ENCODE peak calls at places on chromosomes 7 and 10, in five cellular contexts. D is Panc1, Q is CMK, M is T-cell, J is SW480. W is an unnamed sample.

GRCh38 chr7:37916673-37917660 is at the start of gene SFRP4:
- DNase-seq in D (peak; percentile 51), Q (no peak), M (no peak), J (peak; percentile 84), W (peak; percentile 4)

GRCh38 chr7:11612737-11613136 is 219.3 kb downstream of the THSD7A start:
- DNase-seq in D (no peak), Q (no peak), M (no peak), J (peak; percentile 13), W (no peak)

GRCh38 chr10:99389721-99390480 is 40.5 kb downstream of the GOT1 start:
- DNase-seq in D (no peak), Q (no peak), M (no peak), J (no peak), W (no peak)

GRCh38 chr7:104362756-104363155 is 34.4 kb downstream of the LHFPL3 start:
- DNase-seq in D (no peak), Q (no peak), M (no peak), J (no peak), W (no peak)

GRCh38 chr7:127532151-127532550 is 53.2 kb downstream of the GCC1 start:
- DNase-seq in D (no peak), Q (no peak), M (no peak), J (no peak), W (no peak)

GRCh38 chr10:22386396-22386928 is 41.2 kb downstream of the SPAG6 start:
- DNase-seq in D (no peak), Q (no peak), M (no peak), J (no peak), W (no peak)

GRCh38 chr7:113370910-113371309 is 252.6 kb upstream of the SMIM30 start:
- DNase-seq in D (no peak), Q (no peak), M (no peak), J (no peak), W (no peak)

GRCh38 chr10:131568866-131569265 is 257.3 kb upstream of the TCERG1L start:
- DNase-seq in D (no peak), Q (no peak), M (no peak), J (no peak), W (no peak)

GRCh38 chr10:71531485-71532446 is 135.0 kb downstream of the CDH23 start:
- DNase-seq in D (no peak), Q (no peak), M (no peak), J (peak; percentile 31), W (no peak)

GRCh38 chr10:70494536-70494935 is 16.0 kb downstream of the PALD1 start:
- DNase-seq in D (no peak), Q (no peak), M (no peak), J (no peak), W (peak; percentile 37)

GRCh38 chr7:123750389-123751230 is 1.8 kb upstream of the WASL start:
- DNase-seq in D (no peak), Q (no peak), M (no peak), J (no peak), W (no peak)

GRCh38 chr7:80392229-80393169 is 119.4 kb downstream of the GNAT3 start:
- DNase-seq in D (no peak), Q (no peak), M (no peak), J (peak; percentile 66), W (no peak)

GRCh38 chr7:50608196-50608906 is 43.1 kb upstream of the DDC start:
- DNase-seq in D (no peak), Q (no peak), M (no peak), J (no peak), W (peak; percentile 49)

GRCh38 chr10:124092270-124093075 is 925 bp downstream of the CHST15 start:
- DNase-seq in D (no peak), Q (no peak), M (no peak), J (peak; percentile 47), W (no peak)

GRCh38 chr10:6734286-6734685 is 154.2 kb upstream of the PRKCQ start:
- DNase-seq in D (no peak), Q (no peak), M (no peak), J (no peak), W (no peak)

GRCh38 chr7:33107136-33108066 is 1.8 kb downstream of the RP9 start:
- DNase-seq in D (no peak), Q (no peak), M (peak; percentile 52), J (peak; percentile 80), W (peak; percentile 31)

GRCh38 chr7:90973146-90973545 is 291.1 kb upstream of the FZD1 start:
- DNase-seq in D (no peak), Q (no peak), M (no peak), J (no peak), W (no peak)

GRCh38 chr7:152541892-152542291 is 106.1 kb upstream of the KMT2C start:
- DNase-seq in D (no peak), Q (no peak), M (no peak), J (no peak), W (no peak)

GRCh38 chr7:37999673-38000072 is 79.2 kb downstream of the EPDR1 start:
- DNase-seq in D (no peak), Q (no peak), M (no peak), J (no peak), W (no peak)

GRCh38 chr7:469591-469961 is 50.1 kb downstream of the PDGFA start:
- DNase-seq in D (no peak), Q (no peak), M (no peak), J (no peak), W (no peak)

GRCh38 chr7:94059747-94060146 is 55.6 kb upstream of the BET1 start:
- DNase-seq in D (no peak), Q (no peak), M (no peak), J (no peak), W (no peak)

GRCh38 chr10:128125416-128125943 is 743 bp downstream of the MKI67 start:
- DNase-seq in D (no peak), Q (no peak), M (no peak), J (no peak), W (no peak)

GRCh38 chr10:14383266-14383665 is 52.5 kb upstream of the FRMD4A start:
- DNase-seq in D (no peak), Q (no peak), M (no peak), J (peak; percentile 31), W (no peak)

GRCh38 chr10:119347181-119347974 is 140.0 kb downstream of the GRK5 start:
- DNase-seq in D (no peak), Q (no peak), M (no peak), J (no peak), W (no peak)

GRCh38 chr7:33781796-33782195 is 123.5 kb upstream of the BMPER start:
- DNase-seq in D (no peak), Q (no peak), M (no peak), J (no peak), W (no peak)

GRCh38 chr7:1842321-1843221 is 172.5 kb downstream of the ELFN1 start:
- DNase-seq in D (no peak), Q (no peak), M (no peak), J (no peak), W (no peak)

GRCh38 chr7:18874875-18875274 is 242.6 kb downstream of the TWIST1 start:
- DNase-seq in D (no peak), Q (no peak), M (no peak), J (no peak), W (no peak)

GRCh38 chr10:44801383-44802327 is 109.5 kb upstream of the TMEM72 start:
- DNase-seq in D (no peak), Q (no peak), M (no peak), J (peak; percentile 4), W (no peak)

GRCh38 chr7:131517218-131517923 is 39.1 kb downstream of the PODXL start:
- DNase-seq in D (no peak), Q (no peak), M (no peak), J (no peak), W (no peak)

GRCh38 chr7:138167222-138167621 is 91.0 kb downstream of the AKR1D1 start:
- DNase-seq in D (no peak), Q (no peak), M (no peak), J (no peak), W (no peak)

GRCh38 chr7:151598045-151598444 is 78.3 kb upstream of the RHEB start:
- DNase-seq in D (peak; percentile 56), Q (no peak), M (no peak), J (peak; percentile 73), W (no peak)

GRCh38 chr7:120988591-120989299 is at the start of gene CPED1:
- DNase-seq in D (no peak), Q (no peak), M (no peak), J (peak; percentile 44), W (peak; percentile 21)

GRCh38 chr7:157587487-157588270 is 250.9 kb downstream of the DNAJB6 start:
- DNase-seq in D (no peak), Q (no peak), M (no peak), J (no peak), W (no peak)

GRCh38 chr7:90178592-90179279 is 24.5 kb downstream of the STEAP1 start:
- DNase-seq in D (peak; percentile 84), Q (no peak), M (no peak), J (peak; percentile 100), W (no peak)

W was measured in immature natural killer cell.